ENCODE peak calls at places on chromosomes 5 and 9, in four cellular contexts. X is Panc1, V is mammary epithelial cell, P is tibial nerve. J is an unnamed sample. For H3K9me3 and H3K4me1, the result is how much of the 10 kb centered on the place peaks cover.

GRCh38 chr5:134647750-134648424 is 698 bp upstream of the SEC24A start:
- DNase-seq in X (peak), V (peak), P (no peak), J (peak)

GRCh38 chr9:12774861-12775367 is at the start of gene LURAP1L:
- DNase-seq in X (no peak), V (peak), P (no peak), J (no peak)

GRCh38 chr5:130720355-130720754 is 444.7 kb downstream of the HINT1 start:
- DNase-seq in X (no peak), V (peak), P (no peak), J (no peak)

GRCh38 chr5:912356-913091 is 19.8 kb downstream of the TRIP13 start:
- DNase-seq in X (peak), V (peak), P (no peak), J (no peak)

GRCh38 chr9:133250741-133251170 is 24.2 kb downstream of the ABO start:
- DNase-seq in X (no peak), V (no peak), P (no peak), J (no peak)

GRCh38 chr5:173793677-173794570 is 94.2 kb upstream of the CPEB4 start:
- DNase-seq in X (no peak), V (peak), P (no peak), J (no peak)

GRCh38 chr5:139689631-139690384 is 41.7 kb downstream of the CXXC5 start:
- DNase-seq in X (peak), V (peak), P (no peak), J (no peak)

GRCh38 chr5:145775893-145776444 is 59.2 kb downstream of the PRELID2 start:
- DNase-seq in X (peak), V (peak), P (no peak), J (no peak)

GRCh38 chr9:89372230-89372816 is 54.0 kb downstream of the SECISBP2 start:
- DNase-seq in X (no peak), V (no peak), P (no peak), J (peak)

GRCh38 chr5:178123987-178124925 is 6.6 kb upstream of the RMND5B start:
- DNase-seq in X (no peak), V (no peak), P (no peak), J (no peak)

GRCh38 chr9:70406446-70406862 is 8.0 kb downstream of the KLF9 start:
- DNase-seq in X (no peak), V (no peak), P (no peak), J (peak)

GRCh38 chr5:60521379-60522298 is 178.3 kb downstream of the DEPDC1B start:
- DNase-seq in X (no peak), V (no peak), P (no peak), J (no peak)

GRCh38 chr9:92535940-92536850 is at the start of gene ECM2:
- DNase-seq in X (no peak), V (no peak), P (no peak), J (no peak)

GRCh38 chr9:135819905-135820304 is 87.4 kb downstream of the CAMSAP1 start:
- DNase-seq in X (no peak), V (no peak), P (no peak), J (no peak)

GRCh38 chr5:27590503-27590902 is 552.1 kb upstream of the CDH9 start:
- DNase-seq in X (no peak), V (no peak), P (no peak), J (no peak)

GRCh38 chr5:118293378-118293777 is 695.0 kb downstream of the DTWD2 start:
- DNase-seq in X (no peak), V (no peak), P (no peak), J (no peak)

GRCh38 chr9:15079989-15080388 is 169.8 kb upstream of the FREM1 start:
- DNase-seq in X (no peak), V (no peak), P (no peak), J (no peak)

GRCh38 chr5:126988021-126988569 is 42.3 kb downstream of the MARCHF3 start:
- DNase-seq in X (no peak), V (no peak), P (no peak), J (peak)

GRCh38 chr5:78242001-78242400 is 52.5 kb downstream of the AP3B1 start:
- DNase-seq in X (no peak), V (no peak), P (no peak), J (no peak)

GRCh38 chr9:132190966-132191365 is 29.1 kb downstream of the NTNG2 start:
- DNase-seq in X (no peak), V (no peak), P (no peak), J (no peak)

GRCh38 chr5:169697976-169698375 is 60.9 kb downstream of the DOCK2 start:
- DNase-seq in X (no peak), V (no peak), P (no peak), J (no peak)

GRCh38 chr9:75593920-75594319 is 296.6 kb upstream of the PCSK5 start:
- DNase-seq in X (no peak), V (no peak), P (no peak), J (no peak)

GRCh38 chr9:130408669-130409068 is 36.1 kb upstream of the ASS1 start:
- DNase-seq in X (no peak), V (no peak), P (no peak), J (no peak)

GRCh38 chr5:134138416-134139376 is 24.2 kb downstream of the TCF7 start:
- DNase-seq in X (no peak), V (peak), P (no peak), J (no peak)

GRCh38 chr9:5799314-5799713 is 33.6 kb downstream of the ERMP1 start:
- DNase-seq in X (peak), V (peak), P (no peak), J (no peak)

GRCh38 chr9:137046094-137046787 is at the start of gene NPDC1:
- DNase-seq in X (no peak), V (peak), P (no peak), J (peak)

GRCh38 chr5:156328176-156328575 is 1.2 kb downstream of the SGCD start:
- DNase-seq in X (no peak), V (no peak), P (no peak), J (no peak)

GRCh38 chr9:20356392-20357206 is 265.7 kb downstream of the MLLT3 start:
- DNase-seq in X (peak), V (peak), P (peak), J (peak)

GRCh38 chr5:371811-372555 is 50.5 kb downstream of the AHRR start:
- DNase-seq in X (no peak), V (no peak), P (no peak), J (no peak)

GRCh38 chr5:16914584-16914983 is 21.5 kb downstream of the MYO10 start:
- DNase-seq in X (no peak), V (no peak), P (no peak), J (no peak)

GRCh38 chr9:89872913-89873707 is 268.3 kb downstream of the GADD45G start:
- DNase-seq in X (no peak), V (no peak), P (no peak), J (peak)

GRCh38 chr9:127689332-127690000 is 17.3 kb upstream of the CFAP157 start:
- DNase-seq in X (no peak), V (no peak), P (no peak), J (no peak)

GRCh38 chr5:14034991-14035390 is 90.5 kb upstream of the DNAH5 start:
- DNase-seq in X (no peak), V (no peak), P (no peak), J (no peak)

GRCh38 chr5:176530983-176531901 is 6.0 kb downstream of the RNF44 start:
- DNase-seq in X (no peak), V (no peak), P (no peak), J (no peak)

GRCh38 chr5:148486456-148486855 is 102.7 kb downstream of the FBXO38 start:
- DNase-seq in X (no peak), V (no peak), P (no peak), J (no peak)

GRCh38 chr5:80184235-80185023 is 71.4 kb downstream of the SERINC5 start:
- DNase-seq in X (no peak), V (no peak), P (no peak), J (no peak)
- H3K4me3 ChIP-seq in X (no peak), V (no peak), P (no peak), J (peak)

GRCh38 chr5:180259260-180259611 is 32.6 kb downstream of the MAPK9 start:
- DNase-seq in X (no peak), V (no peak), P (no peak), J (no peak)
- H3K9me3 ChIP-seq in X (half or more), V (half or more), P (half or more), J (under half)

GRCh38 chr5:7422262-7422661 is 26.3 kb downstream of the ADCY2 start:
- DNase-seq in X (no peak), V (no peak), P (no peak), J (no peak)

GRCh38 chr5:7425830-7426229 is 29.9 kb downstream of the ADCY2 start:
- DNase-seq in X (no peak), V (no peak), P (no peak), J (no peak)

GRCh38 chr5:7420506-7421280 is 24.8 kb downstream of the ADCY2 start:
- DNase-seq in X (no peak), V (no peak), P (no peak), J (no peak)

GRCh38 chr5:7419846-7420245 is 23.9 kb downstream of the ADCY2 start:
- DNase-seq in X (no peak), V (no peak), P (no peak), J (no peak)

GRCh38 chr5:7422719-7423118 is 26.8 kb downstream of the ADCY2 start:
- DNase-seq in X (no peak), V (no peak), P (no peak), J (no peak)
- H3K4me1 ChIP-seq in X (under half), V (under half), P (under half), J (under half)

GRCh38 chr5:116575635-116576042 is 1.0 kb upstream of the SEMA6A start:
- DNase-seq in X (no peak), V (peak), P (no peak), J (no peak)
- H3K4me3 ChIP-seq in X (peak), V (peak), P (peak), J (no peak)

GRCh38 chr9:61671276-61671973 is 481.6 kb downstream of the SPATA31A7 start:
- DNase-seq in X (no peak), V (no peak), P (no peak), J (no peak)
- H3K9me3 ChIP-seq in X (under half), V (under half), P (under half), J (under half)

DNA sequence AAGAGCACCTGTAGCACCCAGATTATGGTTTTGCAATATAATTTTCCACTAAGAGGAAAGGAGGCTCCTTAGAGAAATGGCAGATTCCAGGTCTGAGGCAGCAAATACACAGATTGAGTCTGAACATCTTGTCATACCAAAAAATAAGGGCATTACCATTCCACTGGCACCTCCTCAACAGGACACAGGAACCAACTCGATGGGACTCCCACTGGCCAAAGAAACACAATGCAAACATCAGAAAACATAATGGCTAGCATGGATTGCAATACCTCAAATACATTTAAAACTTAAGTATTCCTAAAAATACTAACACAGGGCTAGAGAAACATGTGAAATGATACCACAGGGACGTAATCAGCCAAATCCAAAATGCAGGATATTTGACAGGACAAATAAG is 12.4 kb upstream of the RANBP17 start:
- DNase-seq in X (no peak), V (no peak), P (no peak), J (no peak)
- H3K4me1 ChIP-seq in X (under half), V (under half), P (under half), J (under half)

GRCh38 chr9:94903961-94904421 is 177.5 kb downstream of the AOPEP start:
- DNase-seq in X (no peak), V (no peak), P (no peak), J (no peak)
- H3K4me3 ChIP-seq in X (no peak), V (no peak), P (no peak), J (no peak)

GRCh38 chr5:44797723-44798122 is 11.0 kb upstream of the MRPS30 start:
- DNase-seq in X (no peak), V (no peak), P (no peak), J (no peak)

GRCh38 chr5:44794371-44794770 is 14.4 kb upstream of the MRPS30 start:
- DNase-seq in X (no peak), V (no peak), P (no peak), J (no peak)

GRCh38 chr5:44795496-44795895 is 13.3 kb upstream of the MRPS30 start:
- DNase-seq in X (no peak), V (no peak), P (no peak), J (no peak)
- H3K9me3 ChIP-seq in X (under half), V (under half), P (under half), J (under half)

GRCh38 chr5:151700816-151701215 is 14.1 kb upstream of the SPARC start:
- DNase-seq in X (no peak), V (no peak), P (no peak), J (no peak)

GRCh38 chr5:151697452-151697851 is 10.7 kb upstream of the SPARC start:
- DNase-seq in X (no peak), V (no peak), P (no peak), J (no peak)

GRCh38 chr5:151695464-151695863 is 8.7 kb upstream of the SPARC start:
- DNase-seq in X (no peak), V (no peak), P (no peak), J (no peak)

GRCh38 chr5:151696470-151697061 is 9.9 kb upstream of the SPARC start:
- DNase-seq in X (no peak), V (peak), P (no peak), J (no peak)

DNA sequence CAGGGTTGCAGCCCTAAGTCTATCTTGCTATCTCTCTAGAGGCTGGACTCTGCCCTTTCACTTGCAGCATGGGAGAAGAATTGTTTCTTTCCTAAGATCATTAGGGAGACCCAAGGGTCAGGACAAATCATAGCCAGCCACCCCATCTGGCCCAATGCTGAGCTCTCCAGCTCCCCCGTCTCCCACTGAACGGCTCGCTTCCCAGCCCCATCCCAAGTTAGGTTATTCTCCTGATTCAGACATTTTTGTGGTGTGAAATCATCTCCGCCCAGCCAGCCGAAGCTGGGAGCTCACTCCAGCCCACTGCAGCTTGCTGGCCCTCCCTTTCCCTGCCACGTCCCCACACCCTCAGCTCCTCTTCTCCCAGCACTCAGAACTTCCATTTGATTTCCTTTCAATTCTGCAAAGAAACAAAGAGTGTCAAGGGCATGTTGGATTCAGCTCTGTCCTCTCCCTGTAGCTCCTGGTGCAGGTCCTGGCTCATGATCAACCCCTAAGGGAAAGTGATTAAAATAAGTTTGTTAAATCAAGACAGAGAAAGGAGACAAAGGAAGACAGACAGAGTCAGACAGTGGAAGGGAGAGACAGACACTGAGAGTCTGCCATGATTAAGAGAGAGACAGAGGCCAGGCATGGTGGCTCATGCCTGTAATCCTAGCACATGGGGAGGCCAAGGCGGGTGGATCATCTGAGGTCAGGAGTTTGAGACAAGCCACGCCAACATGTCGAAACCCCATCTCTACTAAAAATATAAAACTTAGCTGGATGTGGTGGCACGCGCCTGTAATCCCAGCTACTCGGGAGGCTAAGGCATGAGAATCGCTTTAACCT is 12.6 kb upstream of the SPARC start:
- DNase-seq in X (no peak), V (peak), P (peak), J (no peak)
- H3K4me1 ChIP-seq in X (under half), V (under half), P (half or more), J (under half)

GRCh38 chr9:10134266-10134665 is 478.5 kb downstream of the PTPRD start:
- DNase-seq in X (no peak), V (no peak), P (no peak), J (no peak)
- H3K4me3 ChIP-seq in X (no peak), V (no peak), P (no peak), J (no peak)

J was measured in naive thymus-derived CD4-positive, alpha-beta T cell.